ENCODE peak calls at places on chromosomes 3 and 15, in five cellular contexts. B, M, X, N and C are unnamed samples.

GRCh38 chr15:74642724-74643367 is 27.2 kb downstream of the CLK3 start:
- DNase-seq in X (no peak), B (peak; percentile 64), N (no peak), M (peak; percentile 36), C (peak; percentile 87)

GRCh38 chr3:133464573-133464972 is 64.7 kb downstream of the BFSP2 start:
- DNase-seq in X (no peak), B (no peak), N (no peak), M (peak; percentile 40), C (peak; percentile 52)

GRCh38 chr3:32817561-32818430 is at the start of gene TRIM71:
- DNase-seq in X (no peak), B (no peak), M (peak; percentile 78), N (no peak), C (no peak)

GRCh38 chr15:99967841-99968371 is 234.7 kb upstream of the LYSMD4 start:
- DNase-seq in X (no peak), M (no peak), B (no peak), N (no peak), C (no peak)

GRCh38 chr15:34927726-34928125 is 41.8 kb downstream of the AQR start:
- DNase-seq in M (no peak), B (no peak), X (no peak), N (peak; percentile 12), C (peak; percentile 52)

GRCh38 chr15:25738171-25738792 is 124.8 kb downstream of the ATP10A start:
- DNase-seq in B (no peak), X (no peak), N (no peak), M (peak; percentile 70), C (no peak)

GRCh38 chr3:24302382-24302781 is 192.3 kb downstream of the THRB start:
- DNase-seq in B (no peak), X (no peak), N (no peak), M (no peak), C (no peak)

GRCh38 chr15:66760968-66761722 is 59.1 kb downstream of the SMAD6 start:
- DNase-seq in B (no peak), X (no peak), N (no peak), M (no peak), C (peak; percentile 71)

GRCh38 chr3:42706721-42707619 is 4.4 kb upstream of the HHATL start:
- DNase-seq in M (no peak), B (no peak), N (no peak), X (no peak), C (no peak)

GRCh38 chr3:105752791-105753415 is 115.9 kb downstream of the CBLB start:
- DNase-seq in N (no peak), X (no peak), B (no peak), M (no peak), C (no peak)

GRCh38 chr3:169034401-169034800 is 629.1 kb downstream of the MECOM start:
- DNase-seq in X (no peak), M (peak; percentile 2), N (no peak), B (no peak), C (no peak)

GRCh38 chr3:154904328-154904727 is 175.8 kb upstream of the MME start:
- DNase-seq in B (peak; percentile 21), N (no peak), M (peak; percentile 9), X (peak; percentile 33), C (peak; percentile 34)

GRCh38 chr3:120072867-120073525 is 21.3 kb downstream of the GSK3B start:
- DNase-seq in B (no peak), M (no peak), N (no peak), X (no peak), C (no peak)

GRCh38 chr15:31435891-31436628 is 109.4 kb downstream of the KLF13 start:
- DNase-seq in X (peak; percentile 15), B (no peak), M (peak; percentile 51), N (no peak), C (no peak)

GRCh38 chr3:10196389-10197052 is 31.8 kb downstream of the IRAK2 start:
- DNase-seq in N (no peak), X (no peak), M (peak; percentile 96), B (peak; percentile 28), C (no peak)

GRCh38 chr3:133563186-133563591 is 10.3 kb upstream of the CDV3 start:
- DNase-seq in B (no peak), X (no peak), M (no peak), N (no peak), C (no peak)

GRCh38 chr15:42405876-42406482 is 46.7 kb downstream of the CAPN3 start:
- DNase-seq in N (no peak), B (no peak), M (no peak), X (no peak), C (no peak)

GRCh38 chr3:119084371-119085069 is 49.9 kb upstream of the IGSF11 start:
- DNase-seq in X (peak; percentile 42), B (no peak), M (no peak), N (peak; percentile 32), C (no peak)

GRCh38 chr3:110564674-110565073 is 506.9 kb upstream of the NECTIN3 start:
- DNase-seq in N (no peak), X (no peak), B (no peak), M (no peak), C (no peak)

GRCh38 chr3:194879991-194880939 is 194.6 kb downstream of the FAM43A start:
- DNase-seq in B (no peak), X (no peak), N (no peak), M (peak; percentile 84), C (peak; percentile 80)

GRCh38 chr3:170044795-170045244 is 7.0 kb downstream of the GPR160 start:
- DNase-seq in X (no peak), N (no peak), B (no peak), M (peak; percentile 53), C (no peak)

GRCh38 chr3:183981990-183982658 is 35.6 kb downstream of the ABCC5 start:
- DNase-seq in X (no peak), B (no peak), N (no peak), M (no peak), C (no peak)

GRCh38 chr3:110575702-110576101 is 495.9 kb upstream of the NECTIN3 start:
- DNase-seq in B (no peak), M (no peak), N (no peak), X (no peak), C (no peak)

GRCh38 chr3:140924097-140924873 is 17.4 kb upstream of the SLC25A36 start:
- DNase-seq in B (no peak), M (no peak), N (no peak), X (no peak), C (no peak)

GRCh38 chr3:43884581-43884980 is 193.8 kb downstream of the ABHD5 start:
- DNase-seq in X (no peak), M (no peak), B (no peak), N (no peak), C (no peak)

GRCh38 chr3:52098108-52098507 is 41.7 kb upstream of the DUSP7 start:
- DNase-seq in B (peak; percentile 19), N (no peak), M (no peak), X (no peak), C (no peak)

GRCh38 chr3:121748638-121749275 is 784 bp downstream of the GOLGB1 start:
- DNase-seq in M (peak; percentile 72), B (no peak), N (peak; percentile 15), X (no peak), C (no peak)

GRCh38 chr3:133935843-133936825 is 40.5 kb upstream of the RAB6B start:
- DNase-seq in X (no peak), B (no peak), M (no peak), N (no peak), C (no peak)

GRCh38 chr15:63107895-63108546 is 13.6 kb upstream of the LACTB start:
- DNase-seq in X (no peak), B (peak; percentile 27), M (no peak), N (peak; percentile 93), C (peak; percentile 35)

GRCh38 chr3:33716227-33716626 is 1.8 kb downstream of the CLASP2 start:
- DNase-seq in B (peak; percentile 30), M (peak; percentile 28), X (no peak), N (no peak), C (no peak)

GRCh38 chr3:101351834-101352233 is 31.5 kb upstream of the IMPG2 start:
- DNase-seq in M (no peak), N (no peak), X (no peak), B (peak; percentile 5), C (no peak)

GRCh38 chr3:147324356-147324755 is 82.0 kb downstream of the ZIC4 start:
- DNase-seq in X (no peak), N (no peak), B (no peak), M (no peak), C (no peak)

GRCh38 chr3:157026091-157026490 is 133.9 kb downstream of the CCNL1 start:
- DNase-seq in M (no peak), B (no peak), N (no peak), X (no peak), C (no peak)

GRCh38 chr15:71120428-71120944 is 5.2 kb downstream of the THSD4 start:
- DNase-seq in X (no peak), M (no peak), N (no peak), B (no peak), C (no peak)

GRCh38 chr3:126467611-126467955 is 8.1 kb downstream of the ZXDC start:
- DNase-seq in M (no peak), N (no peak), X (no peak), B (no peak), C (no peak)

GRCh38 chr15:84023636-84024035 is 211.9 kb upstream of the GOLGA6L4 start:
- DNase-seq in B (peak; percentile 48), N (peak; percentile 29), M (peak; percentile 50), X (peak; percentile 28), C (no peak)

GRCh38 chr3:113552851-113553250 is 20.5 kb downstream of the SIDT1 start:
- DNase-seq in X (no peak), M (peak; percentile 36), N (no peak), B (no peak), C (no peak)
- TF ChIP-seq CTCF in X (peak; percentile 9), M (no peak), N (peak; percentile 25), B (peak; percentile 42), C (no peak)

GRCh38 chr3:82088749-82089148 is 327.3 kb upstream of the GBE1 start:
- DNase-seq in X (no peak), M (peak; percentile 7), N (no peak), B (no peak), C (peak; percentile 6)
- TF ChIP-seq MAX in X (no peak), M (no peak), N (no peak), B (no peak), C (no peak)

GRCh38 chr3:135504084-135504685 is 461.3 kb upstream of the PPP2R3A start:
- DNase-seq in N (no peak), M (no peak), X (no peak), B (no peak), C (no peak)
- TF ChIP-seq CTCF in N (no peak), M (no peak), X (no peak), B (no peak), C (no peak)

GRCh38 chr3:373193-373784 is 176.7 kb downstream of the CHL1 start:
- DNase-seq in M (no peak), B (no peak), X (no peak), N (no peak), C (no peak)

GRCh38 chr3:380801-381200 is 184.2 kb downstream of the CHL1 start:
- DNase-seq in N (no peak), B (no peak), M (no peak), X (no peak), C (no peak)

GRCh38 chr3:374459-374858 is 177.9 kb downstream of the CHL1 start:
- DNase-seq in N (no peak), B (no peak), M (no peak), X (no peak), C (no peak)

DNA sequence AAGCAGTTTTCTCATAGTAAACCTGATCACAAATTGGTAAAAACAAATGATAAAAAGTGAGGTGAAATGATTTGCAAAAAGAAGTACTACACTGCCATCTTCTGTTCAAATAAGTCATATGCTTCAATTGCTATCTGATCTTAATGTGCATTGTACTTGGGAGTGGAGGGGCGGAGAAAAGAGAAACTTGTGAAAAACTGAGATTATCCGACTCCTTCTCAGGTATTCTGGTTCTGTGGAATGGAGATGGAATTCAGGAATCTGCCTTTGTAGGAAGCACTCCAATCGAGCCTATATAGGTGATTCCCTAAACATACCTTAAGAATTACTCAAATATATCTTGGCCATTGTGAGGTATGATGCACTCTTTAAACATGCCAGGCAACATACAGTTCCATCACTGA is 180.6 kb downstream of the CHL1 start:
- DNase-seq in N (peak; percentile 4), M (peak; percentile 36), X (no peak), B (no peak), C (no peak)
- TF ChIP-seq MAX in N (no peak), M (no peak), X (no peak), B (no peak), C (no peak)